ENCODE peak calls at places on chromosome 18, in five cellular contexts. K, P, F, A and X are unnamed samples.

GRCh38 chr18:59033361-59033760 is 106.3 kb upstream of the SEC11C start:
- DNase-seq in F (no peak), P (no peak), A (no peak), K (no peak), X (no peak)

GRCh38 chr18:59593291-59593717 is 103.9 kb downstream of the CCBE1 start:
- DNase-seq in A (no peak), P (no peak), K (no peak), F (no peak), X (no peak)

GRCh38 chr18:68734311-68734710 is 19.4 kb upstream of the TMX3 start:
- DNase-seq in F (no peak), A (no peak), K (no peak), P (no peak), X (no peak)

GRCh38 chr18:37930640-37931039 is 365.0 kb upstream of the CELF4 start:
- DNase-seq in P (no peak), F (no peak), A (no peak), K (no peak), X (no peak)

GRCh38 chr18:45340884-45341283 is 274.4 kb upstream of the SLC14A2 start:
- DNase-seq in K (no peak), P (no peak), A (no peak), F (no peak), X (no peak)

GRCh38 chr18:2312440-2312839 is 258.9 kb downstream of the METTL4 start:
- DNase-seq in F (no peak), K (no peak), A (no peak), P (no peak), X (no peak)

GRCh38 chr18:26322892-26323653 is 96.8 kb downstream of the TAF4B start:
- DNase-seq in P (no peak), A (peak; percentile 3), K (no peak), F (no peak), X (no peak)

GRCh38 chr18:24054130-24054529 is 39.6 kb downstream of the TTC39C start:
- DNase-seq in A (no peak), P (no peak), F (no peak), K (peak; percentile 26), X (no peak)

GRCh38 chr18:44859751-44860458 is 179.2 kb downstream of the SETBP1 start:
- DNase-seq in P (no peak), F (no peak), K (no peak), A (no peak), X (no peak)

GRCh38 chr18:67194886-67195285 is 321.6 kb downstream of the DSEL start:
- DNase-seq in A (no peak), K (no peak), P (no peak), F (no peak), X (no peak)

GRCh38 chr18:10497350-10497749 is 28.5 kb upstream of the NAPG start:
- DNase-seq in A (no peak), K (no peak), P (no peak), F (no peak), X (no peak)